ENCODE peak calls at places on chromosomes 12 and 14, in ten cellular contexts. C is left cardiac atrium, N is T-helper 9 cell, O is HAP-1, M is NCI-H1092, V is heart left ventricle, Z is AG10803, F is glomerular endothelial cell, T is kidney, Q is lower lobe of right lung. X is an unnamed sample.

GRCh38 chr12:113092478-113093408 is 36.2 kb downstream of the DTX1 start:
- DNase-seq in Q (peak; percentile 70), Z (no peak), N (no peak), F (no peak), V (no peak), M (no peak), T (peak; percentile 82), C (peak; percentile 61), O (peak; percentile 65), X (no peak)

GRCh38 chr12:45130881-45131281 is 80.0 kb upstream of the DBX2 start:
- DNase-seq in V (no peak), F (peak; percentile 22), T (no peak), O (peak; percentile 63), C (no peak), N (no peak), M (peak; percentile 76), Q (no peak), Z (peak; percentile 62), X (peak; percentile 60)

GRCh38 chr12:57836442-57837375 is 9.8 kb downstream of the CTDSP2 start:
- DNase-seq in C (peak; percentile 83), Q (no peak), T (peak; percentile 93), V (peak; percentile 88), N (no peak), F (no peak), Z (peak; percentile 86), M (peak; percentile 29), O (peak; percentile 73), X (peak; percentile 78)

GRCh38 chr12:19186722-19187661 is 57.5 kb downstream of the PLEKHA5 start:
- DNase-seq in Z (peak; percentile 65), N (no peak), Q (no peak), M (peak; percentile 16), F (peak; percentile 33), C (no peak), V (no peak), T (no peak), O (no peak), X (no peak)

GRCh38 chr14:24339284-24340151 is at the start of gene RIPK3:
- DNase-seq in Z (no peak), F (no peak), V (peak; percentile 83), M (no peak), C (peak; percentile 77), O (no peak), Q (peak; percentile 87), T (peak; percentile 84), N (peak; percentile 54), X (no peak)

GRCh38 chr12:89770391-89770790 is 61.8 kb upstream of the ATP2B1 start:
- DNase-seq in M (no peak), F (no peak), O (no peak), C (no peak), N (no peak), Z (peak; percentile 54), T (no peak), V (no peak), Q (no peak), X (no peak)

GRCh38 chr14:23047042-23047634 is 5.1 kb downstream of the PSMB11 start:
- DNase-seq in T (no peak), C (peak; percentile 41), V (no peak), N (no peak), Q (no peak), O (no peak), F (no peak), M (no peak), Z (no peak), X (no peak)

GRCh38 chr12:2959508-2960431 is 573 bp downstream of the TEAD4 start:
- DNase-seq in O (peak; percentile 74), F (no peak), Q (peak; percentile 61), C (peak; percentile 80), N (no peak), T (peak; percentile 93), Z (peak; percentile 57), M (no peak), V (peak; percentile 75), X (no peak)

GRCh38 chr12:106840217-106840616 is 65.7 kb downstream of the RIC8B start:
- DNase-seq in O (peak; percentile 71), N (no peak), Q (no peak), Z (peak; percentile 44), M (no peak), V (no peak), C (no peak), T (no peak), F (peak; percentile 29), X (no peak)

X was measured in right atrium auricular region.